ENCODE peak calls at places on chromosomes 16 and 17, in five cellular contexts. One of them, this sample, is unnamed.
A peak's percentile ranks its signal among the peaks of the same experiment; 100 is the strongest.

GRCh38 chr16:75541236-75541635 is 5.3 kb upstream of the CHST5 start:
- DNase-seq in HCT116: no peak
- DNase-seq in PC-3: no peak
- DNase-seq in fibroblast of mammary gland: no peak
- DNase-seq in fibroblast of pulmonary artery: no peak
- DNase-seq in this sample: no peak

GRCh38 chr17:66348605-66349165 is 46.3 kb downstream of the PRKCA start:
- DNase-seq in HCT116: peak; percentile 22
- DNase-seq in PC-3: peak; percentile 92
- DNase-seq in fibroblast of mammary gland: peak; percentile 84
- DNase-seq in fibroblast of pulmonary artery: peak; percentile 77
- DNase-seq in this sample: peak; percentile 84

GRCh38 chr17:67488161-67488560 is 111.1 kb downstream of the PITPNC1 start:
- DNase-seq in HCT116: no peak
- DNase-seq in PC-3: no peak
- DNase-seq in fibroblast of mammary gland: peak; percentile 69
- DNase-seq in fibroblast of pulmonary artery: peak; percentile 24
- DNase-seq in this sample: no peak

GRCh38 chr17:17313350-17313991 is 10.3 kb downstream of the NT5M start:
- DNase-seq in HCT116: peak; percentile 31
- DNase-seq in PC-3: peak; percentile 60
- DNase-seq in fibroblast of mammary gland: no peak
- DNase-seq in fibroblast of pulmonary artery: peak; percentile 34
- DNase-seq in this sample: peak; percentile 31

GRCh38 chr16:67694611-67695010 is 24.5 kb downstream of the GFOD2 start:
- DNase-seq in HCT116: no peak
- DNase-seq in PC-3: no peak
- DNase-seq in fibroblast of mammary gland: no peak
- DNase-seq in fibroblast of pulmonary artery: no peak
- DNase-seq in this sample: no peak

GRCh38 chr17:76716146-76716833 is 5.5 kb upstream of the MXRA7 start:
- DNase-seq in HCT116: no peak
- DNase-seq in PC-3: no peak
- DNase-seq in fibroblast of mammary gland: peak; percentile 100
- DNase-seq in fibroblast of pulmonary artery: peak; percentile 100
- DNase-seq in this sample: peak; percentile 100

GRCh38 chr16:50697881-50698767 is 4.7 kb downstream of the NOD2 start:
- DNase-seq in HCT116: no peak
- DNase-seq in PC-3: no peak
- DNase-seq in fibroblast of mammary gland: peak; percentile 38
- DNase-seq in fibroblast of pulmonary artery: peak; percentile 30
- DNase-seq in this sample: peak; percentile 66

GRCh38 chr17:19464033-19465026 is 53.3 kb downstream of the RNF112 start:
- DNase-seq in HCT116: no peak
- DNase-seq in PC-3: no peak
- DNase-seq in fibroblast of mammary gland: peak; percentile 25
- DNase-seq in fibroblast of pulmonary artery: no peak
- DNase-seq in this sample: no peak

GRCh38 chr17:77696151-77696719 is 262.3 kb upstream of the TNRC6C start:
- DNase-seq in HCT116: no peak
- DNase-seq in PC-3: no peak
- DNase-seq in fibroblast of mammary gland: no peak
- DNase-seq in fibroblast of pulmonary artery: no peak
- DNase-seq in this sample: no peak

DNA sequence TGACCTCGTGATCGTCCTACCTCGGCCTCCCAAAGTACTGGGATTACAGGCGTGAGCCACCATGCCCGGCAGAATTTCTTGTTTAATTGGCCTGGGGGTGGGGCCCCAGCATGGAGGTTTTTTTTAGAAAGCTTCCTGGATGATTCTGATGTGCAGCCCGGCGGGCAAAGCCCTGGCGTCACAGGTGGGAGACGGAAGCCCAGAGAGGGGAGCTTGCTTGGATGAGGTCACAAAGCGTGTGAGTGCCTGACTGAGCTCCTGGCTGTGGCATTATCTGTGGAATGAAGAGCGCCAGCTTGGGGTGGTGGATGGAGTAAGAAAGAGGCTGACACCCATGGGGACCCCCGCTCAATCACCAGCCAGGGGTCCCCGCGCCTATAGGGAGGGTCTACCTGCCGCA is 4.1 kb downstream of the VASN start:
- DNase-seq in HCT116: no peak
- DNase-seq in PC-3: no peak
- DNase-seq in fibroblast of mammary gland: peak; percentile 66
- DNase-seq in fibroblast of pulmonary artery: no peak
- DNase-seq in this sample: no peak
- TF ChIP-seq CTCF in HCT116: no peak
- TF ChIP-seq CTCF in PC-3: no peak
- TF ChIP-seq CTCF in fibroblast of mammary gland: no peak
- TF ChIP-seq CTCF in fibroblast of pulmonary artery: no peak
- TF ChIP-seq CTCF in this sample: no peak

DNA sequence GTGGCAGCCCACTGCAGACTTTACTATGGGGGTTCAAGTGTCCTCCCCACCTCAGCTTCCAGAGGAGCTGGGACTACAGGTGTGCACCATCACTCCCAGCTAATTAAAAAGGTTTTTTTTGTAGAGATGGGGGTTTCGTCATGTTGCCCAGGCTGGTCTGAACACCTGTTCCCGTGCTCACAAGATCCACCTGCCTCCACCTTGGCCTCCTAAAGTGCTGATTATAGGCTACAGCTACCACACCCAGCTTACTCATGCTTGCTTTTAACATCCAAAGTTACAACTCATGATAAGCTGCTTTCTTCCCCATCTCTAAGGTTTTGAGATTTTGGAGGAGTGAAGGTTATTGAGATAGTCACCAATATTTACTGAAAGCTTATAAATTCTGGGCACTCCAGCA is 2.6 kb downstream of the NUP88 start:
- DNase-seq in HCT116: no peak
- DNase-seq in PC-3: peak; percentile 46
- DNase-seq in fibroblast of mammary gland: no peak
- DNase-seq in fibroblast of pulmonary artery: no peak
- DNase-seq in this sample: no peak
- H3K4me3 ChIP-seq in HCT116: no peak overlapping the region
- H3K4me3 ChIP-seq in PC-3: no peak overlapping the region
- H3K4me3 ChIP-seq in fibroblast of mammary gland: no peak overlapping the region
- H3K4me3 ChIP-seq in fibroblast of pulmonary artery: no peak overlapping the region
- H3K4me3 ChIP-seq in this sample: no peak overlapping the region

GRCh38 chr17:15291674-15292361 is 26.7 kb upstream of the PMP22 start:
- DNase-seq in HCT116: no peak
- DNase-seq in PC-3: peak; percentile 70
- DNase-seq in fibroblast of mammary gland: peak; percentile 71
- DNase-seq in fibroblast of pulmonary artery: peak; percentile 36
- DNase-seq in this sample: peak; percentile 72
- TF ChIP-seq CTCF in HCT116: no peak
- TF ChIP-seq CTCF in PC-3: peak; percentile 11
- TF ChIP-seq CTCF in fibroblast of mammary gland: no peak
- TF ChIP-seq CTCF in fibroblast of pulmonary artery: no peak
- TF ChIP-seq CTCF in this sample: no peak

DNA sequence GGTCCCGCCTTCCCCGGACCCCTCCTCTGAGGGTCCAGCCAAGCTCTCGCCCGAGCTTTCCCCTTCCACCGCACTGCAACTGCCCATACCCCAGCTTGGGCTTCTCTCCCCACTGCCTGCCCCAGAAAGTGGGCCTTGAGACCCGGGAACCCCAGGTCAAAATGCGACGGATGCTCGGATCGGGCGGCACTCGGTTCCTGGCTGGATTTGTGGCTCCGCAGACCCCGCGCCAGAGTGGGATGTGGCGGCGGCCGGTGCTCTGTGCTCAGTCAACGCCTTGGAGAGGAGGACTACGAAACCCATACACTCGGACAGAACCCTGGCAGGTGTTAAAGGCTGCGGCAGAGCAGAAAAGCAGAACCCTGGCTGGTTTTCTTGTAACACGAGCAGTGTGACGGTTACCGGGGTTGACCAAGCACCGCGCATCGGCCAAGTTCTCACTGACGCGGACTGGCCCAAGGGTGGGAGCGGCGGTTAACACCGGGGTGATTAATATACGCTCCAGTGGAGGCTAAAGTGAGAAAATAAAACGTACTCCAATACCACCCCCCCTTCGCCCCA is 885 bp upstream of the SLFN13 start:
- DNase-seq in HCT116: no peak
- DNase-seq in PC-3: no peak
- DNase-seq in fibroblast of mammary gland: peak; percentile 41
- DNase-seq in fibroblast of pulmonary artery: no peak
- DNase-seq in this sample: peak; percentile 23
- H3K4me3 ChIP-seq in HCT116: no peak overlapping the region
- H3K4me3 ChIP-seq in PC-3: no peak overlapping the region
- H3K4me3 ChIP-seq in fibroblast of mammary gland: peak overlapping the region; percentile 7
- H3K4me3 ChIP-seq in fibroblast of pulmonary artery: no peak overlapping the region
- H3K4me3 ChIP-seq in this sample: peak overlapping the region; percentile 34

GRCh38 chr17:45371414-45372324 is 54.8 kb upstream of the MAP3K14 start:
- DNase-seq in HCT116: peak; percentile 92
- DNase-seq in PC-3: peak; percentile 83
- DNase-seq in fibroblast of mammary gland: peak; percentile 92
- DNase-seq in fibroblast of pulmonary artery: peak; percentile 97
- DNase-seq in this sample: peak; percentile 97
- TF ChIP-seq CTCF in HCT116: no peak
- TF ChIP-seq CTCF in PC-3: no peak
- TF ChIP-seq CTCF in fibroblast of mammary gland: peak; percentile 14
- TF ChIP-seq CTCF in fibroblast of pulmonary artery: no peak
- TF ChIP-seq CTCF in this sample: no peak

DNA sequence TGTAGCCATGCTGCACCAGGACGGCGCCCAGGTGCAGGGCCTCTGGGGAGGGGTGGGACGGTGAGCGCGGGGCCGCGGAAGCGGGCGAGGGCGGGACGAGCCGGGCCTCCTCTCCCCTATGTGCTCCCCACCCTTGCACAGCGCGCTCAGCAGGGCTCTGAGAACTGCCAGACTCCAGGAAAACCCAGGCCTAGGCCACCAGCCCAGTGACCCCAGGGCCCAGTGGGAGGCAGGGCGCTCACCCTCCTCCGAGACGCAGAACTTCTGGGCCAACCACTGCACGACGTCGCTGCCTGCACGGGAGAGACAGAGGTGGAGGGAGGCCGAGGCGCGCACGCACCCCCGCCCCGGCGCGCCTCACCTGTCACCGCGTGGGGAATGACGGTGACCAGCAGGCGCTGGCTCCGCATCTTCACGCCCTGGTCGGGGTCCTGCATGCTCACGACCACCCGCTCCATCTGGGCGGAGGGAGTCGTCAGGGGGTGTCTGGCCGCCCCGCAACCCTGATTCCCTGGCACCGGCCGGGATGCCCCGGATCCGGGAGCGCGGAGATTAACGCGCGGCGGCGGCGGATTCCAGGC is 613 bp downstream of the RGS11 start:
- DNase-seq in HCT116: no peak
- DNase-seq in PC-3: no peak
- DNase-seq in fibroblast of mammary gland: no peak
- DNase-seq in fibroblast of pulmonary artery: no peak
- DNase-seq in this sample: no peak
- H3K4me3 ChIP-seq in HCT116: no peak overlapping the region
- H3K4me3 ChIP-seq in PC-3: peak overlapping the region; percentile 52
- H3K4me3 ChIP-seq in fibroblast of mammary gland: no peak overlapping the region
- H3K4me3 ChIP-seq in fibroblast of pulmonary artery: peak overlapping the region; percentile 28
- H3K4me3 ChIP-seq in this sample: peak overlapping the region; percentile 32

GRCh38 chr17:80943346-80944145 is 48.1 kb upstream of the CHMP6 start:
- DNase-seq in HCT116: no peak
- DNase-seq in PC-3: no peak
- DNase-seq in fibroblast of mammary gland: no peak
- DNase-seq in fibroblast of pulmonary artery: no peak
- DNase-seq in this sample: no peak

GRCh38 chr17:80945736-80946135 is 45.9 kb upstream of the CHMP6 start:
- DNase-seq in HCT116: no peak
- DNase-seq in PC-3: no peak
- DNase-seq in fibroblast of mammary gland: no peak
- DNase-seq in fibroblast of pulmonary artery: no peak
- DNase-seq in this sample: no peak

GRCh38 chr17:80942360-80943345 is 49.0 kb upstream of the CHMP6 start:
- DNase-seq in HCT116: no peak
- DNase-seq in PC-3: no peak
- DNase-seq in fibroblast of mammary gland: peak; percentile 88
- DNase-seq in fibroblast of pulmonary artery: peak; percentile 91
- DNase-seq in this sample: peak; percentile 86

GRCh38 chr17:80946449-80946848 is 45.2 kb upstream of the CHMP6 start:
- DNase-seq in HCT116: no peak
- DNase-seq in PC-3: no peak
- DNase-seq in fibroblast of mammary gland: no peak
- DNase-seq in fibroblast of pulmonary artery: no peak
- DNase-seq in this sample: no peak

GRCh38 chr17:80944326-80944725 is 47.3 kb upstream of the CHMP6 start:
- DNase-seq in HCT116: no peak
- DNase-seq in PC-3: no peak
- DNase-seq in fibroblast of mammary gland: no peak
- DNase-seq in fibroblast of pulmonary artery: no peak
- DNase-seq in this sample: no peak
- TF ChIP-seq CTCF in HCT116: no peak
- TF ChIP-seq CTCF in PC-3: no peak
- TF ChIP-seq CTCF in fibroblast of mammary gland: no peak
- TF ChIP-seq CTCF in fibroblast of pulmonary artery: no peak
- TF ChIP-seq CTCF in this sample: no peak

DNA sequence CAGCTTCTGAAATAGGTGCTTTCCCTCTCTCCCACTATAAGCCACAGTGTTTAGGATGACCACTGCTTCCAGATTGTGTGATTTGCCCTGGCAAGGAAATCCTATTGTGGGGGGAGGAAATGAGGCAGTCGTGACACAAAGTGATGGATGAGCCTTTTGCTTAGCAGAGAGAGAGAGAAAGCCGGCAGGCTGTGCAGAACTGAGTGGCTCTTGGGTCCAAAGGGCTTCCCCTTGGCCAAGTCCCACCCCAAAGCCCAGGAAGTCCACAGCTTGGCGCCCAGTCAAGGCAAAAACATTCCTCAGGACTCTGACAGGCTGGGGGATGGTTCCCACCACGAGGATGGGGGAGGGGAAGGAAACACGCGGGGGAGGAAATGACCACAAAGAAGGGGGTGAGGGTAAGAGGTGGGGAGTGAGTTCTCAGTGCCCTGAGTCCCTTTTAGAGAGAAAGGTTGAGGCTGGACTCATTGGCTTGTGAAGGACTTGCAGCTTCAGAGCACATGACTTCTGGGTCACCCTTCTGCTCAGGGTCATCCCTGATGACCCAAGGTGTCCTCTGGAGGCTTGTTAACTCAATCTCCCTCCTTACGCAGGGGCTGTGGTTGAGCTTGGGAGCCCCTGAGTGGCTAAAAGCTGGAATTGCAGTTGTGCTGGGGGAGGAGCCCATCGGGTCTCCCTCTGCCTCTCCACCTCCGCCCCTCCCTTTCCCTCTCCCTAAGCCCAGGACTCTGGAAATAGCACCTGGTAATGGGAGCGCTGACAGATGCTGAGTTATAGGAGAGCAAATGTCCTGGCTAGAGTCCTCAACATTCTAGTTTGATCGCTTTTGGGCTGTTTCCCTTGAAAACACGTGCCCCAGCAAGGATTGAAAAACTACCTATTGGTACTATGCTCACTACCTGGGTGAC is 10.3 kb upstream of the MSL1 start:
- DNase-seq in HCT116: peak; percentile 81
- DNase-seq in PC-3: peak; percentile 84
- DNase-seq in fibroblast of mammary gland: peak; percentile 99
- DNase-seq in fibroblast of pulmonary artery: peak; percentile 99
- DNase-seq in this sample: peak; percentile 92
- H3K4me3 ChIP-seq in HCT116: no peak overlapping the region
- H3K4me3 ChIP-seq in PC-3: no peak overlapping the region
- H3K4me3 ChIP-seq in fibroblast of mammary gland: peak overlapping the region; percentile 26
- H3K4me3 ChIP-seq in fibroblast of pulmonary artery: no peak overlapping the region
- H3K4me3 ChIP-seq in this sample: peak overlapping the region; percentile 26